ENCODE peak calls at places on chromosomes 16 and 17, in eight cellular contexts. J is PC-9, A is left lung, H is uterus, S is Peyer's patch, L is breast epithelium, V is colonic mucosa, X is osteoblast. Q is an unnamed sample. For H3K4me1, the result is how much of the 10 kb centered on the place peaks cover.

GRCh38 chr17:66348605-66349165 is 46.3 kb downstream of the PRKCA start:
- DNase-seq in J (peak), A (peak), H (peak), S (peak), L (no peak), V (peak), X (peak), Q (no peak)

GRCh38 chr16:56851671-56852400 is 13.2 kb upstream of the SLC12A3 start:
- DNase-seq in J (peak), A (peak), H (no peak), S (no peak), L (no peak), V (no peak), X (no peak), Q (peak)

GRCh38 chr17:68733241-68734176 is 132.3 kb upstream of the FAM20A start:
- DNase-seq in J (no peak), A (no peak), H (peak), S (no peak), L (no peak), V (no peak), X (no peak), Q (peak)

GRCh38 chr16:87686697-87687570 is 78.9 kb downstream of the KLHDC4 start:
- DNase-seq in J (no peak), A (no peak), H (no peak), S (no peak), L (no peak), V (no peak), X (peak), Q (no peak)

GRCh38 chr16:65122974-65123845 is 1.3 kb upstream of the CDH11 start:
- DNase-seq in J (no peak), A (peak), H (peak), S (peak), L (peak), V (peak), X (peak), Q (peak)

GRCh38 chr17:5194346-5194745 is 2.7 kb upstream of the ZNF594 start:
- DNase-seq in J (no peak), A (no peak), H (no peak), S (no peak), L (no peak), V (no peak), X (no peak), Q (no peak)

GRCh38 chr16:71789136-71789535 is 19.5 kb downstream of the AP1G1 start:
- DNase-seq in J (no peak), A (no peak), H (no peak), S (no peak), L (no peak), V (no peak), X (no peak), Q (no peak)

GRCh38 chr17:82767041-82767754 is 15.3 kb downstream of the TBCD start:
- DNase-seq in J (no peak), A (no peak), H (no peak), S (peak), L (no peak), V (peak), X (peak), Q (peak)

GRCh38 chr17:79414063-79414462 is 196.8 kb downstream of the RBFOX3 start:
- DNase-seq in J (no peak), A (no peak), H (no peak), S (no peak), L (no peak), V (no peak), X (no peak), Q (no peak)

GRCh38 chr17:48054238-48055185 is 6.4 kb downstream of the NFE2L1 start:
- DNase-seq in J (peak), A (peak), H (peak), S (no peak), L (peak), V (peak), X (peak), Q (peak)

GRCh38 chr17:57530026-57530425 is 215.1 kb downstream of the CCDC182 start:
- DNase-seq in J (no peak), A (no peak), H (no peak), S (no peak), L (no peak), V (no peak), X (no peak), Q (no peak)

GRCh38 chr17:73720187-73720834 is 76.1 kb upstream of the SDK2 start:
- DNase-seq in J (no peak), A (no peak), H (no peak), S (no peak), L (no peak), V (no peak), X (no peak), Q (no peak)

GRCh38 chr17:46157443-46158107 is 35.7 kb downstream of the KANSL1 start:
- DNase-seq in J (no peak), A (no peak), H (no peak), S (no peak), L (no peak), V (no peak), X (peak), Q (no peak)

GRCh38 chr16:90019543-90020259 is 445 bp upstream of the DBNDD1 start:
- DNase-seq in J (peak), A (no peak), H (no peak), S (peak), L (no peak), V (peak), X (peak), Q (peak)

DNA sequence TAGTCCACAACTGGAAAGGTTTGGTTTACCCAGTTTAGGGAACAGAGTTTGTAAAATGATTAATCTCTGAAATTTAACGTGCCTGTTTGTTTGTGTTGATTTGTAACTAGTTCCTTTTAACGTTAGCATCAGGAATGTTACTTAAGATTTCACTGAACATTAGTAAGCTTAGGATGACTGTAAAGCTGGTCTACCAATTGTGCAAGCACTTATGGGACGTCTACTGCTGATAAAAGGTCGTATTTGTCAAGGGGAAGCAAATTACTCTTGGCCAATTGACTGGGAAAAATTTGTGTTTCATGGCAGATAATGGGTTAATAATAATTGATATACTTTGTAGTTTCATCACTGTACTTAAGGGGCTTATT is 11.8 kb downstream of the METTL9 start:
- DNase-seq in J (peak), A (no peak), H (no peak), S (no peak), L (no peak), V (no peak), X (no peak), Q (no peak)
- H3K27ac ChIP-seq in J (peak), A (peak), H (peak), S (no peak), L (peak), V (no peak), X (peak), Q (peak)

DNA sequence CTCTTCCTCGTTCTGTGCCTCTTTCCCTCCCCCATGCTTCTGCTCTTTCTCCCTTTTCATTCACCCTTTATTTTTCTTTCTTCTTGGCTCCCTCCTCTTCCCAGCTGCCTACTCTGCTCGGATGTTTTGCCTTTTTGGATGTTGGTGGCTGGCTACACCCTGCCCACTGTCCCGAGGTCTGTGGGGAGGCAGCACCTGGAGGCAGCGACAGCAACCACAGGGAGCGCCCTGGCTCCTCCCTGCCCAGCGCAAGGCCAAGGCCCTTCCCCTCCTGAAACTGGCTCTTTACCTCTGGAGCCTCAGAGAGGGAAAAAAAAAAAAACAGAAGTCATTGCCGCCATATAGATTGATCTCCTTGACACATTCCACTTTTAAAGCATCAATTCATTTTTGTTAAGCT is 20.1 kb downstream of the CLUAP1 start:
- DNase-seq in J (no peak), A (no peak), H (peak), S (peak), L (no peak), V (no peak), X (no peak), Q (no peak)
- H3K4me1 ChIP-seq in J (under half), A (under half), H (under half), S (under half), L (under half), V (under half), X (under half), Q (under half)

GRCh38 chr17:80991645-80992076 is at the start of gene CHMP6:
- DNase-seq in J (peak), A (peak), H (peak), S (peak), L (peak), V (peak), X (peak), Q (peak)
- TF ChIP-seq CTCF in J (peak), A (no peak), H (peak), S (peak), L (peak), V (no peak), X (no peak), Q (peak)

DNA sequence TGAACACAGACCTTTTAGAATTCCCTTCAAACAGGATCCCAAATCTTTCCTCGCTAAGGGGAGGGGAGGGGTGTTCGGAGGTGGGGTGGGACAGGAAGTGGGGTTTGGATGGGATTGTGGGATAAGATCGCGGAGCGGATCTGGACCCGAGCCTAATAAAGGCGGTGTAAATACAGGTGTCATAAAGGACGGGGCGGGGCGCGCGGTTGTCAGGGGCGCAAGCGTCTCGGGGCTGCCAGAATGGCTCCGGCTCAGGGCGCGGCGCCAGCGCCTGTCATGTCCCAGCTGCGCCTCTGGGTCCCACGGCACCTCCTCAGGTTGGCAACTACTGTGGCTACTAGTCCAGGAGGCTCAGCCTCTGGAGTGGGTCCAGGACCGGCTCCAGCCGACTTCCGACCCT is 59.8 kb upstream of the FBXO47 start:
- DNase-seq in J (peak), A (peak), H (peak), S (peak), L (peak), V (peak), X (no peak), Q (peak)
- H3K27ac ChIP-seq in J (no peak), A (no peak), H (peak), S (no peak), L (peak), V (no peak), X (no peak), Q (no peak)